ENCODE peak calls at places on chromosomes 2 and 18, in seven cellular contexts. H is adrenal gland, G is nephron progenitor cell, O is bronchial epithelial cell, S is astrocyte of the spinal cord, D is pancreas, E is AG09309. N is an unnamed sample.

GRCh38 chr2:238552226-238552625 is 125.5 kb downstream of the ASB1 start:
- DNase-seq in H (no peak), S (no peak), D (no peak), G (no peak), O (no peak), E (no peak), N (no peak)

GRCh38 chr2:86243950-86244733 is 44.9 kb downstream of the MRPL35 start:
- DNase-seq in H (peak; percentile 41), G (no peak), O (no peak), S (no peak), D (no peak), E (no peak), N (no peak)

GRCh38 chr2:55926246-55926645 is 2.7 kb upstream of the EFEMP1 start:
- DNase-seq in D (no peak), E (no peak), G (no peak), S (no peak), O (no peak), H (no peak), N (no peak)

GRCh38 chr2:46847726-46848421 is 67.7 kb downstream of the MCFD2 start:
- DNase-seq in H (no peak), E (peak; percentile 77), O (peak; percentile 87), S (peak; percentile 70), G (no peak), D (no peak), N (no peak)

GRCh38 chr18:73684651-73685050 is 463.0 kb downstream of the FBXO15 start:
- DNase-seq in S (peak; percentile 55), H (no peak), G (no peak), D (no peak), E (no peak), O (peak; percentile 83), N (no peak)

GRCh38 chr2:8709611-8710010 is 27.8 kb downstream of the ID2 start:
- DNase-seq in H (no peak), G (no peak), D (no peak), S (no peak), O (no peak), E (no peak), N (peak; percentile 86)

GRCh38 chr2:165203689-165204559 is at the start of gene SCN3A:
- DNase-seq in G (peak; percentile 31), D (no peak), O (peak; percentile 50), H (peak; percentile 55), E (peak; percentile 28), S (peak; percentile 64), N (no peak)

GRCh38 chr2:40037303-40037702 is 258.2 kb upstream of the THUMPD2 start:
- DNase-seq in H (peak; percentile 51), G (no peak), D (no peak), E (no peak), S (no peak), O (no peak), N (peak; percentile 9)

GRCh38 chr2:22904126-22904684 is 480.8 kb upstream of the KLHL29 start:
- DNase-seq in E (no peak), O (no peak), G (peak; percentile 72), H (no peak), S (no peak), D (peak; percentile 72), N (no peak)

GRCh38 chr2:196959750-196960392 is 33.4 kb upstream of the PGAP1 start:
- DNase-seq in O (peak; percentile 48), D (no peak), S (no peak), G (no peak), H (no peak), E (no peak), N (no peak)

GRCh38 chr2:39642054-39642742 is 23.5 kb upstream of the TMEM178A start:
- DNase-seq in S (peak; percentile 85), E (peak; percentile 13), G (no peak), H (no peak), D (no peak), O (peak; percentile 78), N (no peak)

GRCh38 chr2:27441958-27442281 is 261 bp upstream of the KRTCAP3 start:
- DNase-seq in H (no peak), D (no peak), S (no peak), E (no peak), G (no peak), O (no peak), N (no peak)
- TF ChIP-seq CTCF in H (no peak), D (peak; percentile 54), S (no peak), E (no peak), G (peak; percentile 44), O (peak; percentile 45), N (no peak)

GRCh38 chr2:105629634-105630033 is 115.1 kb upstream of the NCK2 start:
- DNase-seq in H (no peak), E (no peak), D (no peak), S (no peak), O (no peak), G (no peak), N (no peak)

GRCh38 chr2:105635564-105635963 is 109.1 kb upstream of the NCK2 start:
- DNase-seq in S (no peak), D (no peak), G (no peak), E (no peak), O (no peak), H (no peak), N (no peak)

GRCh38 chr2:105636109-105636740 is 108.5 kb upstream of the NCK2 start:
- DNase-seq in E (no peak), H (no peak), G (no peak), S (no peak), D (no peak), O (no peak), N (no peak)

GRCh38 chr2:105631011-105631410 is 113.7 kb upstream of the NCK2 start:
- DNase-seq in D (no peak), G (no peak), H (peak; percentile 7), O (no peak), E (no peak), S (no peak), N (no peak)

DNA sequence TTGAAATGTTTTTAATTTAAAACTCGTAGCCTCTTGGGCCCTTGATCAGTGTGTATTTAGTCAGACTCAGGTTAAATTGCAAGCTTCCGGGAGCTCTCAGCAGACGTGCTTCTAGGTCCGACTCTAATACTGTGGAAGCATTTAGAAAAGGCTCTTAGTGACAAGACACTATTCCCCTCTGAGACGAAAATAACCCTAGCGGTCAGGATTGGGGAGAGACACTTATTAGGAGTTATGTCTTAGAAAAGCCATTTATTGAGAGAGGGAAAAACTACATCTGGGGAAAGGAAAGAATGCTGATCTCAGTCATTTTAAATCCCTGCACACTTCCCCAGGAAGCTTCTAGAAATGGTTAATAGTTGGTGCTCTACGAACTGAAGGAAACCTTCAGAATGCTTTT is 110.5 kb upstream of the NCK2 start:
- DNase-seq in O (no peak), H (no peak), E (no peak), G (no peak), D (no peak), S (no peak), N (no peak)
- TF ChIP-seq CTCF in O (no peak), H (no peak), E (no peak), G (no peak), D (no peak), S (no peak), N (no peak)

DNA sequence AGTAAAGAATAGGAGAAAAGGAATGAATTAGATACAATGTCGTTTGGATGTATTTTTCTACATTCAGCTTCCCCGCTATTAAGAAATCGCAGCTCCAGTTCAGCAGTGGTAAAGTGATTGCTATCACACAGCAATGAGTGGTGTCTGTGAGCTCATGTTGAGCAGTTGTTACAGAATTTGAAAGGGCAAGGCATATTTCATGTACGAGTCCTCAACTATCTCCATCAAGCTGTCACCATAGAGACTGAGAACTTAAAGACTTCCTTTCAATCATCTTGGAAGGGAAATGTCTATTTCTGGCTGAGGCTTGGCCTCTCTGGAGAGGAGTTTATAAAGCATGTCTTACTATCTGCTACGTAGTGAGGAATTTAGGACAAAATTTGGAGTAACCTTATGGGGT is 24.4 kb upstream of the FAM117B start:
- DNase-seq in H (no peak), O (peak; percentile 37), G (no peak), S (no peak), D (no peak), E (no peak), N (no peak)
- TF ChIP-seq CTCF in H (no peak), O (no peak), G (no peak), S (no peak), D (no peak), E (no peak), N (no peak)

GRCh38 chr2:233031556-233032500 is 644 bp upstream of the NEU2 start:
- DNase-seq in D (peak; percentile 36), E (no peak), G (peak; percentile 26), S (no peak), O (no peak), H (no peak), N (no peak)
- TF ChIP-seq CTCF in D (no peak), E (no peak), G (no peak), S (no peak), O (no peak), H (no peak), N (no peak)

DNA sequence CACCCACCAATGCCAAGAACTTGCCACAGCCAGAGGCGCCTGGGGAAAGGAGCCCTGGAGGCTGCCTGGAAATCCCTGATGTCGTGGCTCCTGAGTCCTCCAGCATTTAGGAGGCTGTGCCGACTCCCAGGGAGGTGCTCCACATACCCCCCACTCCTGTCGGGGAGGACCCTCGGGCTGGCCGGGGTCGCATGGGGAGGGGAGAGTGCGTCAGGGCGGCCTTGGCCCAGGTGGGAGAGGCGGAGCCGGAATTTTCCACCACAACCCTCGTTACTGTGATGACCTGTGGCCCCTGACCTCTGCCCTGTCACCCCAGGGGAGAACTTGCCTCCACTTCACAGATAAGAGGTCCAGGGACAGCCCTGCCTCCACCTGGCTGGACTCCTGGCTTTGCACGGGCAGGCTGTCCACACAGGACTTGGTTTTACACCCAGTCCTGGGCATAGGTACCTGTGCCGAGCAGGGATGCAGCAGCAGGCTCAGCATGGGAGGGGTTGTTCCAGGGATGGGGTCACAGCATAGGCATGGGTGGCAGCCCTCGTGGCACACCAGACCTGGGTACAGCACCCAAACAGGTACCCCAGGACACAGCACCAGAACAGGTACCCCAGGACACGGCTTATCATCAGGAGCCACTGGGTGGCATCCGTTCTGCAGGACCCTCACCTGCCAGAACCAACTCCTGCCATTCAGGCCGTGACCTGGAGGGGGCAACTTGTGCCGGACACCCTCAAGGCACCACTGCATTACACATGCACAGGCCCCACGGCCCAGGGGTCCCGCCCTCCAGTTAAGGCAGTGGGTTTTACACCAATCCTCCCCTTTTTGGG is 12.3 kb upstream of the AGXT start:
- DNase-seq in O (no peak), E (no peak), D (peak; percentile 51), S (no peak), H (no peak), G (no peak), N (no peak)
- TF ChIP-seq CTCF in O (no peak), E (peak; percentile 5), D (no peak), S (peak; percentile 25), H (no peak), G (peak; percentile 9), N (no peak)

N was measured in mucosa of descending colon.